ENCODE peak calls at places on chromosomes 16 and 17, in seven cellular contexts. W is lung; P is RWPE2; Y is CD8-positive, alpha-beta T cell; E is pancreas; I is CD4-positive, CD25-positive, alpha-beta regulatory T cell; D is GM23338. H is an unnamed sample.

GRCh38 chr16:14111713-14112538 is 40.8 kb downstream of the MRTFB start:
- ATAC-seq in W (no peak), P (peak; percentile 61), Y (no peak), E (peak; percentile 28), I (no peak), D (peak; percentile 18), H (peak; percentile 47)

GRCh38 chr16:4640572-4641305 is 16.1 kb downstream of the MGRN1 start:
- ATAC-seq in W (peak; percentile 75), P (no peak), Y (peak; percentile 61), E (peak; percentile 21), I (no peak), D (no peak), H (no peak)

GRCh38 chr17:39700148-39700987 is 504 bp downstream of the ERBB2 start:
- ATAC-seq in W (peak; percentile 28), P (peak; percentile 60), Y (no peak), E (peak; percentile 50), I (no peak), D (peak; percentile 10), H (peak; percentile 53)

GRCh38 chr17:3613139-3613538 is 3.9 kb upstream of the TRPV1 start:
- ATAC-seq in W (no peak), P (no peak), Y (no peak), E (no peak), I (no peak), D (no peak), H (no peak)

GRCh38 chr16:4182581-4183257 is 59.2 kb downstream of the SRL start:
- ATAC-seq in W (no peak), P (no peak), Y (no peak), E (no peak), I (no peak), D (peak; percentile 81), H (no peak)

GRCh38 chr17:37365589-37365988 is 10.2 kb upstream of the C17orf78 start:
- ATAC-seq in W (no peak), P (no peak), Y (no peak), E (no peak), I (no peak), D (no peak), H (no peak)

GRCh38 chr17:22694362-22695227 is 1002.3 kb downstream of the KCNJ18 start:
- ATAC-seq in W (no peak), P (no peak), Y (no peak), E (no peak), I (no peak), D (no peak), H (no peak)

GRCh38 chr16:79097781-79098180 is 502.8 kb downstream of the MAF start:
- ATAC-seq in W (no peak), P (no peak), Y (no peak), E (no peak), I (no peak), D (no peak), H (no peak)

GRCh38 chr17:58001461-58002124 is 5.5 kb downstream of the SRSF1 start:
- ATAC-seq in W (no peak), P (no peak), Y (no peak), E (no peak), I (no peak), D (no peak), H (no peak)

GRCh38 chr17:75712480-75712879 is 8.8 kb upstream of the ITGB4 start:
- ATAC-seq in W (no peak), P (peak; percentile 27), Y (no peak), E (no peak), I (no peak), D (no peak), H (no peak)

GRCh38 chr17:27631409-27631755 is 394 bp downstream of the LGALS9 start:
- ATAC-seq in W (no peak), P (peak; percentile 47), Y (peak; percentile 48), E (peak; percentile 11), I (peak; percentile 66), D (no peak), H (no peak)

GRCh38 chr17:7367918-7368596 is 12.8 kb upstream of the TNK1 start:
- ATAC-seq in W (no peak), P (no peak), Y (no peak), E (no peak), I (no peak), D (peak; percentile 45), H (no peak)

GRCh38 chr16:79838860-79839259 is 238.3 kb upstream of the MAF start:
- ATAC-seq in W (no peak), P (no peak), Y (no peak), E (no peak), I (no peak), D (no peak), H (no peak)

GRCh38 chr17:75159196-75160031 is 5.1 kb upstream of the JPT1 start:
- ATAC-seq in W (no peak), P (peak; percentile 78), Y (no peak), E (no peak), I (no peak), D (no peak), H (no peak)

GRCh38 chr17:17001076-17001777 is 29.3 kb upstream of the TNFRSF13B start:
- ATAC-seq in W (no peak), P (no peak), Y (no peak), E (no peak), I (no peak), D (peak; percentile 18), H (no peak)

GRCh38 chr17:79587945-79588344 is 22.9 kb downstream of the RBFOX3 start:
- ATAC-seq in W (no peak), P (no peak), Y (no peak), E (no peak), I (no peak), D (no peak), H (no peak)

GRCh38 chr16:1820096-1820972 is 6.3 kb downstream of the HAGH start:
- ATAC-seq in W (no peak), P (no peak), Y (no peak), E (no peak), I (no peak), D (no peak), H (no peak)
- H3K4me3 ChIP-seq in W (no peak overlapping the region), P (no peak overlapping the region), Y (no peak overlapping the region), E (no peak overlapping the region), I (no peak overlapping the region), D (no peak overlapping the region), H (no peak overlapping the region)

GRCh38 chr17:32929288-32929574 is 1.3 kb downstream of the TMEM98 start:
- ATAC-seq in W (no peak), P (no peak), Y (no peak), E (peak; percentile 16), I (no peak), D (peak; percentile 33), H (no peak)

GRCh38 chr17:32928527-32929287 is 754 bp downstream of the TMEM98 start:
- ATAC-seq in W (no peak), P (peak; percentile 14), Y (no peak), E (peak; percentile 28), I (no peak), D (no peak), H (peak; percentile 22)

GRCh38 chr17:32926183-32926582 is 1.8 kb upstream of the TMEM98 start:
- ATAC-seq in W (no peak), P (no peak), Y (no peak), E (no peak), I (no peak), D (no peak), H (no peak)

GRCh38 chr17:32927724-32928526 is at the start of gene TMEM98:
- ATAC-seq in W (peak; percentile 64), P (peak; percentile 42), Y (no peak), E (peak; percentile 81), I (no peak), D (peak; percentile 81), H (peak; percentile 81)

DNA sequence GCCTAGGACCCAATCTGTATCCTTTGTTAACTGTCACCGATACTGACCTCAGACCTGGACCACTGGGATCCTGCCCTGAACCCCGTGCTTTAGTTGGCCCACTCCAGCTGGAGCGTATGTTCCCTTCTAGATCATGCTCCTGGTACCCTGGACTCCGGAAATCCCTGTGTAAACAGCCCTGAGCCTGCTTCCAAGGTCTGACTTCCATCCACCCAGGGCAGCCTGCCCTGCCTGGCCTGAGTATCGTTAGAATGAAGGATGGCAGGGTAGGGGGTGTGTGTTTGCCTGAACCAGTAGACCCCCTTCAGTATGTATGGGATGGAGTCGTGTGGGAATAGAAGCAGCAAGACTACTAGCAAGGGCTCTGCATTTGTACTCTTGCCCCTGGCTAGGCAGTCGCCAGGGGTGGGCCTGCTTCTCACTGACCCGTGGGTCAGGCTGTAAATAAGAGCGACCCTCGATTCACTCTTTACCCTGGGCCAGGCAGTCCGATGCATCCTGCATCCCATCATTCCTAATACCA is 691 bp upstream of the TMEM98 start:
- ATAC-seq in W (no peak), P (peak; percentile 28), Y (no peak), E (peak; percentile 37), I (no peak), D (no peak), H (peak; percentile 19)
- H3K4me3 ChIP-seq in W (peak overlapping the region; percentile 28), P (peak overlapping the region; percentile 58), Y (no peak overlapping the region), E (no peak overlapping the region), I (no peak overlapping the region), D (peak overlapping the region; percentile 71), H (peak overlapping the region; percentile 63)

GRCh38 chr16:80844368-80844767 is 40.0 kb upstream of the CDYL2 start:
- ATAC-seq in W (no peak), P (no peak), Y (no peak), E (no peak), I (no peak), D (no peak), H (no peak)

GRCh38 chr16:80841231-80841630 is 36.8 kb upstream of the CDYL2 start:
- ATAC-seq in W (no peak), P (no peak), Y (no peak), E (no peak), I (no peak), D (no peak), H (no peak)

GRCh38 chr16:80852261-80852872 is 48.0 kb upstream of the CDYL2 start:
- ATAC-seq in W (no peak), P (no peak), Y (no peak), E (no peak), I (no peak), D (peak; percentile 76), H (no peak)

GRCh38 chr16:80846275-80847013 is 42.0 kb upstream of the CDYL2 start:
- ATAC-seq in W (no peak), P (no peak), Y (no peak), E (no peak), I (no peak), D (no peak), H (no peak)
- H3K4me3 ChIP-seq in W (no peak overlapping the region), P (no peak overlapping the region), Y (no peak overlapping the region), E (no peak overlapping the region), I (no peak overlapping the region), D (no peak overlapping the region), H (no peak overlapping the region)

GRCh38 chr17:45785373-45786193 is 1.5 kb downstream of the CRHR1 start:
- ATAC-seq in W (no peak), P (peak; percentile 20), Y (no peak), E (peak; percentile 38), I (no peak), D (peak; percentile 23), H (no peak)
- H3K4me3 ChIP-seq in W (no peak overlapping the region), P (peak overlapping the region; percentile 24), Y (peak overlapping the region; percentile 43), E (peak overlapping the region; percentile 23), I (no peak overlapping the region), D (peak overlapping the region; percentile 89), H (peak overlapping the region; percentile 57)

GRCh38 chr16:66693088-66693487 is 3.5 kb downstream of the CMTM4 start:
- ATAC-seq in W (no peak), P (no peak), Y (no peak), E (no peak), I (no peak), D (no peak), H (no peak)
- H3K4me3 ChIP-seq in W (no peak overlapping the region), P (no peak overlapping the region), Y (no peak overlapping the region), E (no peak overlapping the region), I (no peak overlapping the region), D (no peak overlapping the region), H (no peak overlapping the region)